ENCODE peak calls at places on chromosomes 1 and 21, in seven cellular contexts. One of them, this sample, is unnamed.

GRCh38 chr1:170214980-170215910 is 69.5 kb downstream of the NTMT2 start:
- DNase-seq in HCT116: no peak
- DNase-seq in HepG2: no peak
- DNase-seq in GM12878: no peak
- DNase-seq in H1: no peak
- DNase-seq in SK-N-SH: no peak
- DNase-seq in K562: no peak
- DNase-seq in this sample: no peak

GRCh38 chr1:164510435-164510834 is 48.5 kb upstream of the PBX1 start:
- DNase-seq in HCT116: no peak
- DNase-seq in HepG2: no peak
- DNase-seq in GM12878: no peak
- DNase-seq in H1: no peak
- DNase-seq in SK-N-SH: no peak
- DNase-seq in K562: no peak
- DNase-seq in this sample: no peak

GRCh38 chr1:16608838-16609560 is 4.4 kb downstream of the NBPF1 start:
- DNase-seq in HCT116: no peak
- DNase-seq in HepG2: no peak
- DNase-seq in GM12878: no peak
- DNase-seq in H1: no peak
- DNase-seq in SK-N-SH: no peak
- DNase-seq in K562: no peak
- DNase-seq in this sample: no peak

GRCh38 chr1:162471290-162471853 is 26.2 kb upstream of the UHMK1 start:
- DNase-seq in HCT116: no peak
- DNase-seq in HepG2: no peak
- DNase-seq in GM12878: no peak
- DNase-seq in H1: no peak
- DNase-seq in SK-N-SH: no peak
- DNase-seq in K562: no peak
- DNase-seq in this sample: no peak

GRCh38 chr21:32572574-32573420 is 12.5 kb downstream of the TCP10L start:
- DNase-seq in HCT116: no peak
- DNase-seq in HepG2: peak
- DNase-seq in GM12878: no peak
- DNase-seq in H1: no peak
- DNase-seq in SK-N-SH: no peak
- DNase-seq in K562: peak
- DNase-seq in this sample: peak

GRCh38 chr1:173253046-173253445 is 45.9 kb upstream of the TNFSF4 start:
- DNase-seq in HCT116: no peak
- DNase-seq in HepG2: no peak
- DNase-seq in GM12878: no peak
- DNase-seq in H1: no peak
- DNase-seq in SK-N-SH: no peak
- DNase-seq in K562: no peak
- DNase-seq in this sample: no peak

GRCh38 chr1:203117611-203118575 is 9.6 kb upstream of the ADORA1 start:
- DNase-seq in HCT116: peak
- DNase-seq in HepG2: peak
- DNase-seq in GM12878: no peak
- DNase-seq in H1: peak
- DNase-seq in SK-N-SH: peak
- DNase-seq in K562: peak
- DNase-seq in this sample: peak

GRCh38 chr1:199685369-199685768 is 342.1 kb upstream of the NR5A2 start:
- DNase-seq in HCT116: peak
- DNase-seq in HepG2: peak
- DNase-seq in GM12878: no peak
- DNase-seq in H1: no peak
- DNase-seq in SK-N-SH: no peak
- DNase-seq in K562: no peak
- DNase-seq in this sample: no peak

GRCh38 chr1:174217787-174218574 is 58.7 kb downstream of the RABGAP1L start:
- DNase-seq in HCT116: peak
- DNase-seq in HepG2: peak
- DNase-seq in GM12878: no peak
- DNase-seq in H1: no peak
- DNase-seq in SK-N-SH: peak
- DNase-seq in K562: peak
- DNase-seq in this sample: peak

GRCh38 chr1:199204231-199204630 is 565.4 kb downstream of the PTPRC start:
- DNase-seq in HCT116: no peak
- DNase-seq in HepG2: no peak
- DNase-seq in GM12878: no peak
- DNase-seq in H1: no peak
- DNase-seq in SK-N-SH: no peak
- DNase-seq in K562: no peak
- DNase-seq in this sample: no peak

GRCh38 chr1:99327357-99327756 is 63.1 kb downstream of the PLPPR4 start:
- DNase-seq in HCT116: no peak
- DNase-seq in HepG2: no peak
- DNase-seq in GM12878: no peak
- DNase-seq in H1: no peak
- DNase-seq in SK-N-SH: no peak
- DNase-seq in K562: no peak
- DNase-seq in this sample: peak

GRCh38 chr1:38028671-38029070 is 16.1 kb downstream of the UTP11 start:
- DNase-seq in HCT116: no peak
- DNase-seq in HepG2: no peak
- DNase-seq in GM12878: no peak
- DNase-seq in H1: no peak
- DNase-seq in SK-N-SH: peak
- DNase-seq in K562: no peak
- DNase-seq in this sample: no peak

GRCh38 chr1:101284021-101284420 is 47.2 kb downstream of the S1PR1 start:
- DNase-seq in HCT116: no peak
- DNase-seq in HepG2: no peak
- DNase-seq in GM12878: no peak
- DNase-seq in H1: no peak
- DNase-seq in SK-N-SH: no peak
- DNase-seq in K562: no peak
- DNase-seq in this sample: no peak

GRCh38 chr21:45336870-45337269 is 49.2 kb upstream of the POFUT2 start:
- DNase-seq in HCT116: no peak
- DNase-seq in HepG2: no peak
- DNase-seq in GM12878: no peak
- DNase-seq in H1: no peak
- DNase-seq in SK-N-SH: no peak
- DNase-seq in K562: no peak
- DNase-seq in this sample: no peak

GRCh38 chr1:19738106-19738505 is 61.6 kb downstream of the TMCO4 start:
- DNase-seq in HCT116: no peak
- DNase-seq in HepG2: no peak
- DNase-seq in GM12878: no peak
- DNase-seq in H1: no peak
- DNase-seq in SK-N-SH: no peak
- DNase-seq in K562: no peak
- DNase-seq in this sample: no peak

GRCh38 chr1:107912614-107913013 is 52.4 kb downstream of the VAV3 start:
- DNase-seq in HCT116: no peak
- DNase-seq in HepG2: no peak
- DNase-seq in GM12878: no peak
- DNase-seq in H1: no peak
- DNase-seq in SK-N-SH: no peak
- DNase-seq in K562: no peak
- DNase-seq in this sample: peak

GRCh38 chr1:36239941-36240637 is 15.8 kb downstream of the THRAP3 start:
- DNase-seq in HCT116: no peak
- DNase-seq in HepG2: peak
- DNase-seq in GM12878: no peak
- DNase-seq in H1: no peak
- DNase-seq in SK-N-SH: no peak
- DNase-seq in K562: no peak
- DNase-seq in this sample: no peak

GRCh38 chr1:66464802-66465201 is 69.2 kb upstream of the SGIP1 start:
- DNase-seq in HCT116: no peak
- DNase-seq in HepG2: no peak
- DNase-seq in GM12878: no peak
- DNase-seq in H1: no peak
- DNase-seq in SK-N-SH: no peak
- DNase-seq in K562: no peak
- DNase-seq in this sample: no peak

GRCh38 chr1:25698252-25698651 is 81.7 kb downstream of the MAN1C1 start:
- DNase-seq in HCT116: no peak
- DNase-seq in HepG2: no peak
- DNase-seq in GM12878: no peak
- DNase-seq in H1: no peak
- DNase-seq in SK-N-SH: no peak
- DNase-seq in K562: no peak
- DNase-seq in this sample: no peak

GRCh38 chr1:25701030-25701785 is 84.6 kb downstream of the MAN1C1 start:
- DNase-seq in HCT116: no peak
- DNase-seq in HepG2: no peak
- DNase-seq in GM12878: no peak
- DNase-seq in H1: no peak
- DNase-seq in SK-N-SH: no peak
- DNase-seq in K562: no peak
- DNase-seq in this sample: no peak

GRCh38 chr1:25699501-25700089 is 83.0 kb downstream of the MAN1C1 start:
- DNase-seq in HCT116: no peak
- DNase-seq in HepG2: no peak
- DNase-seq in GM12878: no peak
- DNase-seq in H1: no peak
- DNase-seq in SK-N-SH: peak
- DNase-seq in K562: no peak
- DNase-seq in this sample: no peak

GRCh38 chr1:25700626-25701025 is 84.0 kb downstream of the MAN1C1 start:
- DNase-seq in HCT116: no peak
- DNase-seq in HepG2: no peak
- DNase-seq in GM12878: no peak
- DNase-seq in H1: no peak
- DNase-seq in SK-N-SH: peak
- DNase-seq in K562: peak
- DNase-seq in this sample: no peak

DNA sequence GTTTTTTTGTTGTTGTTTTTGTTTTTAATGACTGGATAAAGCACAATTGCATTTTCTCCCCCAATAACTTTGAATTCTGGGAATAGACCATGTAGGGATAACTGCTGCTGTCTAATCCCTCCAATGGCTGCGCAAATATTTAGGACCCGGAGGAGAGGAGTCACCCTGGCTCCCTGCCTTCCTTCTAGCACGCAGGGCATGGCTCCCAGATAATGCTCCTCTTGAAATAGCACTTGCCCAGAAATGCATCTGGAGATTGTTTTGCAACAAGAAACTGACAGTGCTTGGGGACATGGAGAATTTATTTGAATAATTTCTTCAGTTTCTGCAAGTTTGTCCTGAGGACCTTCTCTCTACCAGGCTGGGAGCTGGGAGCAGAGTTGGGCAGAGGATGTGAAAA is 83.5 kb downstream of the MAN1C1 start:
- DNase-seq in HCT116: no peak
- DNase-seq in HepG2: no peak
- DNase-seq in GM12878: no peak
- DNase-seq in H1: no peak
- DNase-seq in SK-N-SH: no peak
- DNase-seq in K562: no peak
- DNase-seq in this sample: no peak
- TF ChIP-seq JUND in HCT116: no peak
- TF ChIP-seq JUND in HepG2: no peak
- TF ChIP-seq JUND in GM12878: no peak
- TF ChIP-seq JUND in H1: no peak
- TF ChIP-seq JUND in SK-N-SH: no peak
- TF ChIP-seq JUND in K562: no peak
- TF ChIP-seq JUND in this sample: no peak

DNA sequence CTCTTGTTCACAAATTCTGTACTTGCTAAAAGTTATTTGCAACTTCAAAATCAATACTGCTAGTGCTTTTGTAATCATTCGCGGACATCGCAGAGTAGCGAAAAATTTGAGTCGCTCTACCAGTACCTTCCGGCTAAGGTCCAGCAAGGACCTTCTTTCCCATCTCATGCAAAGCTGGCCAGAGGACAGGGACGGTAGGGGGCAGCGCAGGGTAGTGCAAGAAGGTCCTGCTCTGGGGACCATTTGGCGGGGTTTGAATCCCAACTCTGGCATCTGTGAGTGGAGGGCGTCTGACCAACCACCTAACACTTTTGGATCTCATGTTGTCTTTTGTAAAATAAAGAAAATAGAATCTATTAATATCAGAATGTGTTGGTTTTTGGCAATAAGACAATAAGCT is 258.3 kb downstream of the SPATA17 start:
- DNase-seq in HCT116: no peak
- DNase-seq in HepG2: no peak
- DNase-seq in GM12878: no peak
- DNase-seq in H1: peak
- DNase-seq in SK-N-SH: no peak
- DNase-seq in K562: no peak
- DNase-seq in this sample: no peak
- TF ChIP-seq JUND in HCT116: no peak
- TF ChIP-seq JUND in HepG2: no peak
- TF ChIP-seq JUND in GM12878: no peak
- TF ChIP-seq JUND in H1: no peak
- TF ChIP-seq JUND in SK-N-SH: no peak
- TF ChIP-seq JUND in K562: no peak
- TF ChIP-seq JUND in this sample: no peak

DNA sequence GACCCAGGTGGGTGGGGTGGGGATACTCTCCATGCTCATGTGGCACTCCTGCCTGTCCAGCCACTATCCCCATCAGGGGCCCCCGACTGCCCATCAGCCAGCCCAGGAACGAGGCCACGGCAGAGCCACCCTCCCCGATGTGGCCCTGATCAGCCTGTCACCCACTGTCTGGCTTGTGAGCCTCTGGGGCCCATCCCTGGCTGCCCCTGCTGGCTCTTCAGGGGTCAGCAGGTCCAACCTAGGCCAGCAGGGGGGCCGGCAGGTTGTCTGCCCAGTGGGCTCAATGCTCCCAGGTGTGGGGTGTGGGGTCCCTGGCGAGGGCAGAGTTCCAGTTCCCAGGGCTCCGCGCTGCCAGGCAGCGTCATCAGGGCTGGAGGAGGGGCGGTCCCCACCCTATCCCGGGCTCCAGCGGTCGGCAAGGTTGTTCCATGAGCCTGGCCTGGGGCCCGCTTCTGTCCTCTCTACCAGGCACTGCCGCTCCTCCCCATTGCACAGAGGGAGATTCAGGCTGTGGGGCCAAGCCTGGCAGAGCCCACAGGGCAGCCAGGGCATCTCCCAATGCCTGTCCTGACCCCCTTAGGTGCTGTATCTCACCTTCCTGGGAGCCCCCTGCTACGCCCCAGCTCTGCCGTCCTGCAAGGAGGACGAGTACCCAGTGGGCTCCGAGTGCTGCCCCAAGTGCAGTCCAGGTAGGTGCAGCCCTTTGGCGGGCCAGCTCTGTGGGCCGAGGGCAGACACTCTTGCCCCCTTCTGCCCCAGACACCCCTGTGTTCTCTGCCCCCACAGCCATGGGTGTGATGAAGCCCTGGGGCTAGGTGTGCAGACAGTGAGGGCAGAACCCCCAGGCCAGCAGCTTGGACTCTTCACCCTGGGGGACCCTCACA is 1.2 kb downstream of the TNFRSF14 start:
- DNase-seq in HCT116: no peak
- DNase-seq in HepG2: no peak
- DNase-seq in GM12878: no peak
- DNase-seq in H1: no peak
- DNase-seq in SK-N-SH: peak
- DNase-seq in K562: no peak
- DNase-seq in this sample: no peak
- TF ChIP-seq JUND in HCT116: no peak
- TF ChIP-seq JUND in HepG2: no peak
- TF ChIP-seq JUND in GM12878: no peak
- TF ChIP-seq JUND in H1: no peak
- TF ChIP-seq JUND in SK-N-SH: no peak
- TF ChIP-seq JUND in K562: no peak
- TF ChIP-seq JUND in this sample: no peak

GRCh38 chr1:155466996-155467395 is 95.6 kb downstream of the ASH1L start:
- DNase-seq in HCT116: no peak
- DNase-seq in HepG2: no peak
- DNase-seq in GM12878: no peak
- DNase-seq in H1: no peak
- DNase-seq in SK-N-SH: no peak
- DNase-seq in K562: no peak
- DNase-seq in this sample: no peak
- TF ChIP-seq JUND in HCT116: no peak
- TF ChIP-seq JUND in HepG2: no peak
- TF ChIP-seq JUND in GM12878: no peak
- TF ChIP-seq JUND in H1: no peak
- TF ChIP-seq JUND in SK-N-SH: peak
- TF ChIP-seq JUND in K562: no peak
- TF ChIP-seq JUND in this sample: no peak